ENCODE peak calls at places on chromosomes 12 and 14, in four cellular contexts. One of them, this sample, is unnamed.

GRCh38 chr14:52661314-52661713 is 34.0 kb downstream of the ERO1A start:
- DNase-seq in progenitor cell of endocrine pancreas: no peak
- DNase-seq in HFF-Myc: no peak
- DNase-seq in AG04449: no peak
- DNase-seq in this sample: no peak

GRCh38 chr14:38862381-38862780 is 240.7 kb downstream of the SEC23A start:
- DNase-seq in progenitor cell of endocrine pancreas: no peak
- DNase-seq in AG04449: no peak
- DNase-seq in HFF-Myc: no peak
- DNase-seq in this sample: no peak

GRCh38 chr12:120439646-120440247 is 1.8 kb downstream of the COX6A1 start:
- DNase-seq in AG04449: no peak
- DNase-seq in progenitor cell of endocrine pancreas: peak; percentile 59
- DNase-seq in HFF-Myc: peak; percentile 45
- DNase-seq in this sample: peak; percentile 77

GRCh38 chr14:95545769-95546168 is 10.9 kb downstream of the GLRX5 start:
- DNase-seq in HFF-Myc: peak; percentile 56
- DNase-seq in progenitor cell of endocrine pancreas: no peak
- DNase-seq in AG04449: peak; percentile 71
- DNase-seq in this sample: no peak

GRCh38 chr14:55915464-55915863 is 202.7 kb upstream of the PELI2 start:
- DNase-seq in HFF-Myc: no peak
- DNase-seq in AG04449: no peak
- DNase-seq in progenitor cell of endocrine pancreas: no peak
- DNase-seq in this sample: no peak

GRCh38 chr12:53726946-53727309 is 324 bp downstream of the CALCOCO1 start:
- DNase-seq in AG04449: no peak
- DNase-seq in progenitor cell of endocrine pancreas: no peak
- DNase-seq in HFF-Myc: no peak
- DNase-seq in this sample: no peak

GRCh38 chr14:60515696-60516284 is 6.8 kb downstream of the SIX6 start:
- DNase-seq in progenitor cell of endocrine pancreas: peak; percentile 31
- DNase-seq in AG04449: no peak
- DNase-seq in HFF-Myc: no peak
- DNase-seq in this sample: no peak

GRCh38 chr12:132152411-132152821 is 8.2 kb downstream of the NOC4L start:
- DNase-seq in HFF-Myc: no peak
- DNase-seq in AG04449: no peak
- DNase-seq in progenitor cell of endocrine pancreas: no peak
- DNase-seq in this sample: no peak

GRCh38 chr14:61653507-61653906 is 41.8 kb upstream of the HIF1A start:
- DNase-seq in progenitor cell of endocrine pancreas: no peak
- DNase-seq in AG04449: no peak
- DNase-seq in HFF-Myc: peak; percentile 67
- DNase-seq in this sample: no peak

GRCh38 chr14:42111355-42111754 is 504.7 kb downstream of the LRFN5 start:
- DNase-seq in AG04449: no peak
- DNase-seq in HFF-Myc: no peak
- DNase-seq in progenitor cell of endocrine pancreas: no peak
- DNase-seq in this sample: no peak

GRCh38 chr14:106802413-106803364 is 1276.3 kb downstream of the TMEM121 start:
- DNase-seq in HFF-Myc: no peak
- DNase-seq in progenitor cell of endocrine pancreas: no peak
- DNase-seq in AG04449: no peak
- DNase-seq in this sample: no peak
- TF ChIP-seq CTCF in HFF-Myc: no peak
- TF ChIP-seq CTCF in progenitor cell of endocrine pancreas: no peak
- TF ChIP-seq CTCF in AG04449: no peak
- TF ChIP-seq CTCF in this sample: no peak

GRCh38 chr12:16606936-16607335 is 974 bp upstream of the LMO3 start:
- DNase-seq in progenitor cell of endocrine pancreas: no peak
- DNase-seq in HFF-Myc: no peak
- DNase-seq in AG04449: no peak
- DNase-seq in this sample: no peak

GRCh38 chr12:16606117-16606200 is at the start of gene LMO3:
- DNase-seq in AG04449: no peak
- DNase-seq in HFF-Myc: no peak
- DNase-seq in progenitor cell of endocrine pancreas: no peak
- DNase-seq in this sample: no peak

GRCh38 chr12:16604853-16605252 is 1.1 kb downstream of the LMO3 start:
- DNase-seq in AG04449: no peak
- DNase-seq in progenitor cell of endocrine pancreas: no peak
- DNase-seq in HFF-Myc: no peak
- DNase-seq in this sample: no peak

GRCh38 chr12:16605666-16606116 is 271 bp downstream of the LMO3 start:
- DNase-seq in AG04449: no peak
- DNase-seq in HFF-Myc: no peak
- DNase-seq in progenitor cell of endocrine pancreas: no peak
- DNase-seq in this sample: no peak

GRCh38 chr12:16606201-16606849 is 363 bp upstream of the LMO3 start:
- DNase-seq in AG04449: no peak
- DNase-seq in progenitor cell of endocrine pancreas: peak; percentile 56
- DNase-seq in HFF-Myc: no peak
- DNase-seq in this sample: no peak
- TF ChIP-seq CTCF in AG04449: no peak
- TF ChIP-seq CTCF in progenitor cell of endocrine pancreas: peak; percentile 36
- TF ChIP-seq CTCF in HFF-Myc: no peak
- TF ChIP-seq CTCF in this sample: peak; percentile 56

DNA sequence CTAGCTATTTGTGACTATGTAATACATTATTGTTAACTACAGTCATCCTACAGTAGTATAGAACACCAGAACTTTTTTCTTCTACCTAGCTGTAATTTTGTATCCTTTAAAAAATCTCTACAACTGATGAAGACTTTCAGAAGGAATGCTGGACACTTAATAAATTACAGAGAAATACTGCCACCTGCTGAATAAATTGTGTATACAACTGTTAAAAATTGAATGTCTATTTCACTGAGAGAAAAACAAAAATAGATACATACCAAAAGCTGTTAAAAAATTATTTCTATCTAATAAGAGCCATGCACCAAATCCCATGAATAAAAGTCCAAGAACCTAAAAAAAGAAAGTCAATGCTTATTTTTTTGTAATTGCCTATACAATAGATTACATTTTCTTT is 6.6 kb downstream of the TSPAN19 start:
- DNase-seq in AG04449: no peak
- DNase-seq in HFF-Myc: no peak
- DNase-seq in progenitor cell of endocrine pancreas: no peak
- DNase-seq in this sample: no peak
- TF ChIP-seq CTCF in AG04449: no peak
- TF ChIP-seq CTCF in HFF-Myc: no peak
- TF ChIP-seq CTCF in progenitor cell of endocrine pancreas: peak; percentile 71
- TF ChIP-seq CTCF in this sample: peak; percentile 84

DNA sequence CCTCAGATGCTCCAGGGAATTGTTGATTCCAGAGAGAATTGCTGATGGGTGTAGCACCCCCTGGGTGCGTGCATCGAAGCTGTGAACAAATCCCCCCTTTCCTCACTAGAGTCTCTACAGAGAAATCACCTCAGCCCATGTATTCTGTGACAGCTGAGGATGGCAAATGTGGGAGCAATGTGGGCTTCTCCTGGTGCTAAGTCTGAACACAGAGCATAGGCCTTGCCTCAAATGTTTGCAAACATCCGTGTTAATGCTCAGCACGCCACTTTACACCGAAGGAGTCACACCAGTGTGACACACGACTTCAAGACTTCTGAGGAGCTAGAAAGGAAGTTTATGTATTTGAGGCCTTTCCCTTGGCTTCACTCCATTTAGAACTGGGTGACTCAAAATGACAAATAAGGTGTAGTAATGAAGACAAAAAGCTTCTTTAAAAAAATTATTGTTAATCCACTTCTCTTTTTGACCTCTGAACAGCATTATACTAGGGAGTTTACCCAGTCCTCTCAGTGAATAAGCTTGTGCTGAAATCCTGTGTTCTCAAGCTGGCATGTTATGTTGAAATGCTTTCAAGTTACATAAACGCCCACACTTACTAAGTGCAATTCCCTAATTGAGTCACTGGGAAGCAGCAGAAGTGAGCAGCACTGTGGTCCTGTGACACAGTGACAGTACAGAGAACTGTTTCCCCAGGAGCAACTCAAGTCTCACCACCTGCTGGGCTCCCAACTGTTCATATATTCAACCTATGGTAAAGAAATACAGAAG is 92.9 kb downstream of the FAR2 start:
- DNase-seq in progenitor cell of endocrine pancreas: no peak
- DNase-seq in AG04449: peak; percentile 77
- DNase-seq in HFF-Myc: peak; percentile 50
- DNase-seq in this sample: no peak
- TF ChIP-seq CTCF in progenitor cell of endocrine pancreas: no peak
- TF ChIP-seq CTCF in AG04449: no peak
- TF ChIP-seq CTCF in HFF-Myc: no peak
- TF ChIP-seq CTCF in this sample: no peak

GRCh38 chr14:23528555-23528954 is 23.0 kb downstream of the ZFHX2 start:
- DNase-seq in progenitor cell of endocrine pancreas: no peak
- DNase-seq in HFF-Myc: no peak
- DNase-seq in AG04449: no peak
- DNase-seq in this sample: no peak
- TF ChIP-seq CTCF in progenitor cell of endocrine pancreas: peak; percentile 32
- TF ChIP-seq CTCF in HFF-Myc: peak; percentile 32
- TF ChIP-seq CTCF in AG04449: no peak
- TF ChIP-seq CTCF in this sample: peak; percentile 52

This sample was measured in type B pancreatic cell.